ENCODE peak calls at places on chromosomes 5 and 9, in four cellular contexts. One of them, this sample, is unnamed.

GRCh38 chr5:115507682-115508081 is 36.9 kb downstream of the FEM1C start:
- DNase-seq in MM.1S: no peak
- DNase-seq in OCI-LY7: no peak
- DNase-seq in stomach: no peak
- DNase-seq in this sample: no peak

GRCh38 chr9:28212979-28213378 is 639.7 kb upstream of the C9orf72 start:
- DNase-seq in MM.1S: peak
- DNase-seq in OCI-LY7: no peak
- DNase-seq in stomach: no peak
- DNase-seq in this sample: no peak

GRCh38 chr9:128159073-128159783 is 837 bp upstream of the BBLN start:
- DNase-seq in MM.1S: peak
- DNase-seq in OCI-LY7: peak
- DNase-seq in stomach: no peak
- DNase-seq in this sample: peak

GRCh38 chr5:181114844-181115778 is 15.9 kb downstream of the OR2V1 start:
- DNase-seq in MM.1S: no peak
- DNase-seq in OCI-LY7: no peak
- DNase-seq in stomach: no peak
- DNase-seq in this sample: no peak

GRCh38 chr9:111316796-111317195 is 13.2 kb downstream of the OR2K2 start:
- DNase-seq in MM.1S: no peak
- DNase-seq in OCI-LY7: no peak
- DNase-seq in stomach: no peak
- DNase-seq in this sample: no peak

GRCh38 chr5:30572279-30572678 is 621.2 kb upstream of the CDH6 start:
- DNase-seq in MM.1S: no peak
- DNase-seq in OCI-LY7: no peak
- DNase-seq in stomach: no peak
- DNase-seq in this sample: no peak

GRCh38 chr5:180813418-180813817 is 10.8 kb upstream of the MGAT1 start:
- DNase-seq in MM.1S: peak
- DNase-seq in OCI-LY7: peak
- DNase-seq in stomach: no peak
- DNase-seq in this sample: no peak

GRCh38 chr5:43207601-43208000 is 15.6 kb downstream of the NIM1K start:
- DNase-seq in MM.1S: no peak
- DNase-seq in OCI-LY7: no peak
- DNase-seq in stomach: no peak
- DNase-seq in this sample: no peak

GRCh38 chr5:78734094-78734845 is 85.7 kb upstream of the LHFPL2 start:
- DNase-seq in MM.1S: no peak
- DNase-seq in OCI-LY7: no peak
- DNase-seq in stomach: no peak
- DNase-seq in this sample: no peak

GRCh38 chr9:136672431-136673087 is 9.8 kb downstream of the EGFL7 start:
- DNase-seq in MM.1S: no peak
- DNase-seq in OCI-LY7: no peak
- DNase-seq in stomach: no peak
- DNase-seq in this sample: peak

GRCh38 chr5:72106922-72107873 is at the start of gene MAP1B:
- DNase-seq in MM.1S: no peak
- DNase-seq in OCI-LY7: no peak
- DNase-seq in stomach: no peak
- DNase-seq in this sample: peak

GRCh38 chr9:18390393-18390792 is 83.6 kb upstream of the ADAMTSL1 start:
- DNase-seq in MM.1S: no peak
- DNase-seq in OCI-LY7: no peak
- DNase-seq in stomach: no peak
- DNase-seq in this sample: no peak

GRCh38 chr5:42912184-42912766 is 100.6 kb upstream of the SELENOP start:
- DNase-seq in MM.1S: peak
- DNase-seq in OCI-LY7: peak
- DNase-seq in stomach: no peak
- DNase-seq in this sample: no peak

GRCh38 chr5:60677831-60678664 is 21.9 kb downstream of the DEPDC1B start:
- DNase-seq in MM.1S: peak
- DNase-seq in OCI-LY7: peak
- DNase-seq in stomach: peak
- DNase-seq in this sample: peak

GRCh38 chr5:143537056-143537455 is 133.6 kb upstream of the NR3C1 start:
- DNase-seq in MM.1S: no peak
- DNase-seq in OCI-LY7: no peak
- DNase-seq in stomach: no peak
- DNase-seq in this sample: no peak
- H3K4me3 ChIP-seq in MM.1S: no peak
- H3K4me3 ChIP-seq in OCI-LY7: no peak
- H3K4me3 ChIP-seq in stomach: no peak
- H3K4me3 ChIP-seq in this sample: no peak

DNA sequence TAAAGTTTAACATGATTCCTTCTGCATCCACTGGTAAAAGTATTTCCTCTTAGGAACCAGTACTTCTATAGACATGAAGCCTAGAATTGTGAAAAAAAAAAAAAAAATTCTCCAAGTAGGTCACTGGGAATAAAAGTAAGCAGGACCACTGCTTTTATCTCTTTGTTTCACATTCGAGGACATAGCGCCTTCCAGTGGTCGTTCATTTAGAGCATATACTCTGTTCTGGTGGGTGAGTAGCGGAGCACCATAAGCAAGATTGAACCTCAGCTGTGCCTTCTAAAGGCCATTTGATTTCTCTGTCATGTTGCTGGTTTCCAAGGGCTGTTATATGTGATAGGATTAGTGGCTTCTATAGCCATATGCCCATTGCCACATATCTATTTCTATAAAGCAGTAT is 393.1 kb downstream of the TMEM232 start:
- DNase-seq in MM.1S: no peak
- DNase-seq in OCI-LY7: peak
- DNase-seq in stomach: no peak
- DNase-seq in this sample: no peak
- TF ChIP-seq CTCF in MM.1S: no peak
- TF ChIP-seq CTCF in OCI-LY7: peak
- TF ChIP-seq CTCF in stomach: no peak
- TF ChIP-seq CTCF in this sample: no peak

DNA sequence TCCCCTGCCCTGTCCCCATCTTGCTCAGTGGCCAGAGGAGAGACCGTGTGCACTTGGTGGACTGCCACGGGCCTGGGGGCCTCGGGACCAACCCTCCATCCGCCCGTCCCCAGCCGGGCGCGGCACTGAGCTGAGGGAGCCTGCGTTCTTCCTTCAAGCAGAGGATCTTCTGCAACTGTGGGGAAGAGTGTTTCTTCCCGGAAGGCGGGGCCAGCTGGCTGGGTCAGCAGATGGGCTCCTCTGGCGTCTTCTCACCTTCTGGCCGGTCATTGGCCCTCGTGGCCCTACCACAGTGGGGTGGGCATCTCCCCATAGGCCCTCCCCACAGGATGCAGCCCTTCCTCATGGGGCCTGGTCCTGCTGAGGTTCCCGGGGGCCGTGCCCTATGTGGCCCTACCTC is 17.4 kb downstream of the RXRA start:
- DNase-seq in MM.1S: no peak
- DNase-seq in OCI-LY7: no peak
- DNase-seq in stomach: no peak
- DNase-seq in this sample: no peak
- H3K4me3 ChIP-seq in MM.1S: no peak
- H3K4me3 ChIP-seq in OCI-LY7: no peak
- H3K4me3 ChIP-seq in stomach: no peak
- H3K4me3 ChIP-seq in this sample: no peak

GRCh38 chr9:109248133-109248581 is 72.7 kb downstream of the EPB41L4B start:
- DNase-seq in MM.1S: no peak
- DNase-seq in OCI-LY7: no peak
- DNase-seq in stomach: no peak
- DNase-seq in this sample: no peak
- TF ChIP-seq CTCF in MM.1S: no peak
- TF ChIP-seq CTCF in OCI-LY7: no peak
- TF ChIP-seq CTCF in stomach: no peak
- TF ChIP-seq CTCF in this sample: no peak

GRCh38 chr5:32020271-32020670 is 153.8 kb downstream of the GOLPH3 start:
- DNase-seq in MM.1S: peak
- DNase-seq in OCI-LY7: peak
- DNase-seq in stomach: no peak
- DNase-seq in this sample: no peak
- H3K4me3 ChIP-seq in MM.1S: peak
- H3K4me3 ChIP-seq in OCI-LY7: peak
- H3K4me3 ChIP-seq in stomach: no peak
- H3K4me3 ChIP-seq in this sample: no peak

GRCh38 chr5:128435861-128436260 is 102.2 kb downstream of the FBN2 start:
- DNase-seq in MM.1S: no peak
- DNase-seq in OCI-LY7: no peak
- DNase-seq in stomach: no peak
- DNase-seq in this sample: no peak

GRCh38 chr5:128441923-128442322 is 96.1 kb downstream of the FBN2 start:
- DNase-seq in MM.1S: no peak
- DNase-seq in OCI-LY7: no peak
- DNase-seq in stomach: no peak
- DNase-seq in this sample: no peak

GRCh38 chr5:128441165-128441564 is 96.9 kb downstream of the FBN2 start:
- DNase-seq in MM.1S: no peak
- DNase-seq in OCI-LY7: no peak
- DNase-seq in stomach: no peak
- DNase-seq in this sample: no peak

GRCh38 chr5:128436825-128437224 is 101.2 kb downstream of the FBN2 start:
- DNase-seq in MM.1S: no peak
- DNase-seq in OCI-LY7: no peak
- DNase-seq in stomach: no peak
- DNase-seq in this sample: no peak
- TF ChIP-seq CTCF in MM.1S: no peak
- TF ChIP-seq CTCF in OCI-LY7: no peak
- TF ChIP-seq CTCF in stomach: no peak
- TF ChIP-seq CTCF in this sample: no peak

DNA sequence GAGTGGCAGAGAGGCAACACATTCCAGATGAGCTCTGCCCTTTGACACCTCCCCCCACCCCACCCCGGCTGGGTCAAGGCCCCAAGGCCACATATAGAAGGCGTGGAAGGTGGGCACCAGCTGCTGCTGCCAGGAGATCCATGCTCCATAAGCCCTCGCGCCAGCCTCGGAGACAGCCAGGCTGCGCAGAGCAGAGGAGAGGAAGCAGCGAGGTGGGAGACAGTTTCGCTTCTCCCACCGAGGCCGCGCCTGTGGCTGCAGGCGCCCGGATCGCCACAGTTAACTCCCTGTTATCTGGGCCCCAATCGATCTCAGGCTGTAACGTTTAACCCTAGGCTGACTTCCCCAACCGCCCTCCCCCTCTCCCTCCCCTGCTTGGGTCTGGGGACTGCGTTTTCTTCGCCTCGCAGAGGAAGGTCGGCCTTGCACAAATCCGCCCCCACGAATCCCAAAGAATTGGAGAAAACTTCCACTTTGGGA is 1.2 kb upstream of the CXXC5 start:
- DNase-seq in MM.1S: no peak
- DNase-seq in OCI-LY7: no peak
- DNase-seq in stomach: no peak
- DNase-seq in this sample: peak
- H3K4me3 ChIP-seq in MM.1S: no peak
- H3K4me3 ChIP-seq in OCI-LY7: no peak
- H3K4me3 ChIP-seq in stomach: no peak
- H3K4me3 ChIP-seq in this sample: no peak